ENCODE peak calls at places on chromosomes 12 and 14, in five cellular contexts. H is uterus, J is substantia nigra, V is nucleus accumbens, C is T-helper 2 cell. G is an unnamed sample.

GRCh38 chr14:74649673-74650072 is 37.6 kb upstream of the LTBP2 start:
- DNase-seq in H (no peak), J (no peak), V (no peak), C (no peak), G (no peak)

GRCh38 chr14:93104961-93105360 is 10.8 kb downstream of the ITPK1 start:
- DNase-seq in H (no peak), J (no peak), V (no peak), C (no peak), G (no peak)

GRCh38 chr12:10364839-10365681 is 24.8 kb downstream of the KLRK1 start:
- DNase-seq in H (peak; percentile 61), J (peak; percentile 64), V (peak; percentile 54), C (peak; percentile 35), G (peak; percentile 90)

GRCh38 chr12:106308611-106309010 is 6.1 kb downstream of the TCP11L2 start:
- DNase-seq in H (no peak), J (no peak), V (no peak), C (no peak), G (no peak)

GRCh38 chr12:30201301-30202160 is 417.8 kb upstream of the TMTC1 start:
- DNase-seq in H (no peak), J (no peak), V (no peak), C (no peak), G (no peak)

GRCh38 chr12:46557539-46558373 is 185.2 kb upstream of the SLC38A2 start:
- DNase-seq in H (no peak), J (no peak), V (no peak), C (no peak), G (peak; percentile 76)

GRCh38 chr12:19689226-19689625 is 249.9 kb downstream of the AEBP2 start:
- DNase-seq in H (no peak), J (no peak), V (no peak), C (no peak), G (no peak)

GRCh38 chr12:121811434-121812319 is 7.9 kb downstream of the SETD1B start:
- DNase-seq in H (peak; percentile 80), J (peak; percentile 48), V (peak; percentile 51), C (peak; percentile 62), G (peak; percentile 87)

GRCh38 chr14:71905860-71906259 is 26.4 kb upstream of the RGS6 start:
- DNase-seq in H (no peak), J (no peak), V (no peak), C (no peak), G (no peak)

GRCh38 chr12:15534870-15535269 is 212.6 kb downstream of the PTPRO start:
- DNase-seq in H (no peak), J (no peak), V (no peak), C (no peak), G (peak; percentile 70)

GRCh38 chr12:108701779-108702435 is 29.4 kb downstream of the CORO1C start:
- DNase-seq in H (no peak), J (no peak), V (no peak), C (no peak), G (no peak)

GRCh38 chr12:48954781-48955501 is 2.3 kb downstream of the ARF3 start:
- DNase-seq in H (no peak), J (no peak), V (no peak), C (no peak), G (no peak)

GRCh38 chr12:59164991-59165718 is 244.9 kb upstream of the LRIG3 start:
- DNase-seq in H (no peak), J (no peak), V (no peak), C (no peak), G (peak; percentile 79)

GRCh38 chr12:105567061-105567460 is 236.6 kb downstream of the C12orf75 start:
- DNase-seq in H (no peak), J (no peak), V (no peak), C (no peak), G (no peak)

GRCh38 chr14:94466706-94467370 is 9.2 kb downstream of the SERPINA9 start:
- DNase-seq in H (no peak), J (no peak), V (no peak), C (no peak), G (no peak)

GRCh38 chr14:56532546-56532945 is 47.1 kb upstream of the TMEM260 start:
- DNase-seq in H (no peak), J (no peak), V (no peak), C (no peak), G (no peak)

GRCh38 chr12:120089796-120090195 is 26.8 kb downstream of the RAB35 start:
- DNase-seq in H (no peak), J (no peak), V (no peak), C (no peak), G (no peak)

GRCh38 chr12:65339161-65339560 is 60.7 kb downstream of the MSRB3 start:
- DNase-seq in H (no peak), J (no peak), V (no peak), C (no peak), G (no peak)

GRCh38 chr14:54252072-54252730 is 144.6 kb upstream of the CDKN3 start:
- DNase-seq in H (no peak), J (no peak), V (no peak), C (no peak), G (peak; percentile 54)

GRCh38 chr12:54975875-54976274 is 8.7 kb downstream of the TESPA1 start:
- DNase-seq in H (no peak), J (no peak), V (no peak), C (no peak), G (no peak)

GRCh38 chr14:36522347-36522971 is 2.4 kb upstream of the NKX2-1 start:
- DNase-seq in H (no peak), J (no peak), V (no peak), C (no peak), G (no peak)

GRCh38 chr12:105399428-105400081 is 69.1 kb downstream of the C12orf75 start:
- DNase-seq in H (no peak), J (no peak), V (no peak), C (no peak), G (no peak)